ENCODE peak calls at places on chromosomes 2 and 18, in eight cellular contexts. B, F, P, M, T, G, V and U are unnamed samples.
A peak's percentile ranks its signal among the peaks of the same experiment; 100 is the strongest.

GRCh38 chr2:3169106-3169870 is 208.3 kb downstream of the EIPR1 start:
- DNase-seq in F (no peak), P (no peak), M (no peak), T (no peak), G (no peak), V (no peak), B (no peak), U (peak; percentile 49)

GRCh38 chr18:3044931-3045698 is 32.2 kb upstream of the LPIN2 start:
- DNase-seq in G (no peak), V (no peak), B (peak; percentile 43), F (no peak), P (peak; percentile 43), M (no peak), T (no peak), U (no peak)

GRCh38 chr2:70124983-70125480 is 37.8 kb downstream of the PCBP1 start:
- DNase-seq in F (peak; percentile 65), B (peak; percentile 78), V (peak; percentile 71), G (no peak), P (peak; percentile 71), M (peak; percentile 56), T (no peak), U (peak; percentile 70)

GRCh38 chr18:3008546-3008945 is 4.4 kb downstream of the LPIN2 start:
- DNase-seq in T (peak; percentile 38), P (no peak), V (no peak), G (no peak), B (no peak), F (no peak), M (no peak), U (peak; percentile 71)

GRCh38 chr2:73832905-73833304 is 4.1 kb downstream of the STAMBP start:
- DNase-seq in V (no peak), M (no peak), T (no peak), P (no peak), G (no peak), B (no peak), F (peak; percentile 23), U (peak; percentile 33)

GRCh38 chr18:63421514-63421913 is 762 bp downstream of the VPS4B start:
- DNase-seq in M (no peak), B (no peak), T (no peak), V (no peak), F (peak; percentile 2), G (no peak), P (no peak), U (peak; percentile 22)

GRCh38 chr18:55737266-55737665 is 149.3 kb upstream of the TCF4 start:
- DNase-seq in B (no peak), G (no peak), M (no peak), P (no peak), F (no peak), V (no peak), T (no peak), U (no peak)

GRCh38 chr2:195842932-195843331 is 185.9 kb downstream of the SLC39A10 start:
- DNase-seq in T (no peak), F (no peak), P (no peak), V (no peak), B (no peak), M (no peak), G (no peak), U (no peak)

GRCh38 chr2:38155-38554 is 8.2 kb downstream of the FAM110C start:
- DNase-seq in T (no peak), V (no peak), G (peak; percentile 56), P (no peak), B (no peak), M (no peak), F (no peak), U (no peak)

GRCh38 chr2:196336715-196337617 is 165.6 kb upstream of the STK17B start:
- DNase-seq in G (no peak), P (no peak), V (no peak), T (no peak), M (no peak), F (peak; percentile 49), B (no peak), U (peak; percentile 55)

GRCh38 chr2:205914736-205915510 is 171.1 kb downstream of the INO80D start:
- DNase-seq in P (no peak), M (no peak), B (no peak), T (no peak), V (no peak), F (no peak), G (no peak), U (no peak)

GRCh38 chr2:206993964-206994363 is 54.6 kb downstream of the CPO start:
- DNase-seq in M (no peak), V (no peak), B (no peak), T (no peak), P (no peak), F (no peak), G (no peak), U (peak; percentile 59)

GRCh38 chr2:1829831-1830230 is 85.5 kb upstream of the PXDN start:
- DNase-seq in V (no peak), T (no peak), P (no peak), B (no peak), F (no peak), M (no peak), G (no peak), U (no peak)

GRCh38 chr2:26647981-26648380 is 6.8 kb upstream of the CIB4 start:
- DNase-seq in P (peak; percentile 25), M (no peak), T (no peak), G (no peak), F (no peak), B (peak; percentile 12), V (no peak), U (no peak)

GRCh38 chr2:234241656-234242445 is 191.3 kb downstream of the SPP2 start:
- DNase-seq in B (no peak), M (no peak), G (no peak), V (no peak), P (no peak), F (no peak), T (no peak), U (peak; percentile 43)

GRCh38 chr2:112020561-112020960 is 34.5 kb upstream of the TMEM87B start:
- DNase-seq in M (no peak), B (peak; percentile 13), T (no peak), G (no peak), V (no peak), P (no peak), F (no peak), U (no peak)
- TF ChIP-seq CTCF in M (no peak), B (no peak), T (no peak), G (peak; percentile 6), V (no peak), P (no peak), F (no peak), U (peak; percentile 32)

GRCh38 chr2:65070172-65070830 is 14.1 kb downstream of the CEP68 start:
- DNase-seq in V (no peak), P (peak; percentile 24), F (peak; percentile 76), M (no peak), B (peak; percentile 55), G (peak; percentile 27), T (no peak), U (peak; percentile 45)
- TF ChIP-seq CTCF in V (no peak), P (no peak), F (peak; percentile 28), M (no peak), B (peak; percentile 56), G (no peak), T (peak; percentile 44), U (peak; percentile 40)

GRCh38 chr2:61889212-61889956 is 928 bp upstream of the CCT4 start:
- DNase-seq in M (no peak), V (no peak), P (no peak), G (no peak), F (no peak), T (no peak), B (peak; percentile 40), U (peak; percentile 16)

GRCh38 chr2:61885896-61886603 is 2.4 kb downstream of the CCT4 start:
- DNase-seq in M (no peak), G (no peak), B (no peak), T (no peak), P (no peak), V (no peak), F (no peak), U (no peak)

GRCh38 chr2:61882850-61883249 is 5.6 kb downstream of the CCT4 start:
- DNase-seq in B (no peak), T (no peak), F (no peak), V (no peak), P (no peak), M (no peak), G (no peak), U (no peak)

DNA sequence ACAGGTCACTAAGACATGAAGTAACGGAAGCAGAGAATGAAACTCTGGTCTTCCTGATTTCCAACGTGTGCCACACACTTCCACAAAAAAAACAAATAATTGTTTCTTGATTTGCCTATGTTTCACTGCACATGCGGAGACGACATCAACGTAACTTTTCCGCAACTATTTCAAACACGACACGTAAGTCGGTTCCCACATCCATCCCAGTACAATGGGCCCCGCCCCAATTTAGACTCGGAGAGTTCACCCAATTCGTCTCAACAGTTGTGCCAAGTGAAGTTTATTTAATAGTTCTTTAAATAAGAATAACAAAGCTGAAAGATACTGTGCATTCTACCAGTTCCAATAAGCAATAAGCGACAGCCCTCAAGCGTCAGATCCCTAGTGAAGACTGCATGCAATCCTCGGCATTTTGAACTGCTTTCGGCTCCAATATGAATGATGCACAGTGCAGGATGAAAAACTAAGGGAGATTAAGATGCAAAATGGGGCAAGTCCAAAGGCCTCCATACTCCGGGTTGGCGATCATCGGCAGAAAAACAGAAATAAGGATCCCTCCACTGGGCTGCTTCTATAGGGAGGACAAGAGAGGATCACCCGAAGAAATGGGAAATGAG is 662 bp downstream of the CCT4 start:
- DNase-seq in G (no peak), B (peak; percentile 29), F (peak; percentile 18), P (no peak), T (no peak), V (no peak), M (no peak), U (peak; percentile 57)
- TF ChIP-seq CTCF in G (no peak), B (no peak), F (no peak), P (no peak), T (no peak), V (no peak), M (no peak), U (no peak)

GRCh38 chr18:50201476-50201875 is 6.5 kb upstream of the MYO5B start:
- DNase-seq in P (no peak), G (no peak), F (no peak), T (no peak), V (no peak), M (no peak), B (no peak), U (no peak)

GRCh38 chr18:50207722-50208121 is 12.8 kb upstream of the MYO5B start:
- DNase-seq in G (no peak), B (no peak), M (no peak), T (no peak), P (no peak), F (no peak), V (no peak), U (no peak)

DNA sequence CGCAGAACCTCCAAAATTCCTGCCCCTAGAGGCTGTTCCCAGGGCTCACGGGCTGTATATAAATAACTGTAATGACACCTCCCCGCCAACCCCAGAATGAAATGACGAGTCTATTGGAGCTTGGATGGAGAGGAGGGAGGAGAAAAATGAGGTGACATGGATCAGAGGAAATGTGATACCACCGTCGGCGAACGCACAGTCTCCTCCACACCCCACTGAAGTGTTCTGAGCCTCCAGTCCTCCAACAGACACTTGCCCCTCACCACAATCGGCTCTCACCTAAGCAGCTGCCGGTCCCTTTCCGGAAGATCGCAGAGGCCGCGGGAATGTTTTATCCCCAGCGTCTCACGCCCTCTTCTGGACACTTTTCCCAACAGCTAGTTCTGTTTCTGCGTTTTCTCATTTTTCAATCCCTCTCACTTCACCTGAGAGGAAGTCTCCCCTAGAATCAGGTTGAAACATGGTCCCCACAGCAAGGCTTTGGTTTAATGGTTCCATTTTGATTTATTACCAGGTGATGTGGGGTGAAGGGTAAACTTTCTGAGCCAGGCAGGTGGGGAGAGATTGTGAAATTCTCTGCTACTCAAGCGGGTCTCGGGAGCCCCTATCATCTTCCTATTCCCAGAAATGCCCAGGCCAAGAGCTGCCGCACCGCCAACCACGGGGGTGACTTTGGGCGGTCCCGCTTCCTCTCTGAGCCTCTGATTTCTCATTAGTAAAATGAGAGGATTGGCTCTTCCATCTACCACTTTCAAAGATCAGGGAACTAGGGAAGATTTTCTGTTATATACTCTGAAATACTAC is 9.1 kb upstream of the MYO5B start:
- DNase-seq in B (peak; percentile 36), G (peak; percentile 49), P (peak; percentile 70), V (peak; percentile 64), T (no peak), F (no peak), M (peak; percentile 56), U (peak; percentile 37)
- TF ChIP-seq CTCF in B (peak; percentile 63), G (peak; percentile 84), P (peak; percentile 56), V (peak; percentile 63), T (peak; percentile 65), F (peak; percentile 14), M (peak; percentile 43), U (peak; percentile 62)